ENCODE peak calls at places on chromosome 5, in seven cellular contexts. T is H1, I is HCT116, P is HepG2, E is SK-N-SH, R is K562, V is GM12878. W is an unnamed sample.

GRCh38 chr5:56838409-56839039 is 23.2 kb downstream of the MAP3K1 start:
- DNase-seq in E (no peak), V (peak), I (no peak), T (no peak), R (peak), P (peak), W (no peak)

GRCh38 chr5:77398458-77398857 is 93.7 kb downstream of the WDR41 start:
- DNase-seq in I (no peak), R (no peak), V (no peak), P (no peak), E (no peak), T (no peak), W (no peak)

GRCh38 chr5:41925555-41925946 is 470 bp downstream of the FBXO4 start:
- DNase-seq in T (peak), R (peak), I (no peak), P (peak), V (no peak), E (no peak), W (peak)

GRCh38 chr5:115377468-115378217 is 81.2 kb upstream of the CCDC112 start:
- DNase-seq in I (peak), T (no peak), E (no peak), P (no peak), V (peak), R (no peak), W (no peak)

GRCh38 chr5:113320160-113320816 is 114.5 kb downstream of the TSSK1B start:
- DNase-seq in P (no peak), T (no peak), R (no peak), E (no peak), I (no peak), V (no peak), W (no peak)

GRCh38 chr5:180784497-180785097 is 18.0 kb downstream of the MGAT1 start:
- DNase-seq in R (peak), V (no peak), T (peak), I (peak), E (peak), P (peak), W (peak)

GRCh38 chr5:143870871-143871632 is 59.1 kb downstream of the HMHB1 start:
- DNase-seq in I (no peak), T (no peak), E (no peak), R (no peak), P (no peak), V (no peak), W (no peak)

GRCh38 chr5:34891981-34892380 is 23.3 kb downstream of the RAD1 start:
- DNase-seq in P (no peak), E (no peak), T (no peak), V (no peak), R (no peak), I (no peak), W (no peak)

GRCh38 chr5:132380047-132380446 is 10.5 kb downstream of the SLC22A5 start:
- DNase-seq in T (no peak), P (no peak), R (no peak), I (no peak), V (no peak), E (no peak), W (no peak)

GRCh38 chr5:115858396-115858795 is 16.7 kb downstream of the AP3S1 start:
- DNase-seq in P (no peak), V (no peak), E (no peak), I (no peak), T (no peak), R (no peak), W (no peak)

GRCh38 chr5:81093536-81094196 is 133.5 kb downstream of the RASGRF2 start:
- DNase-seq in E (no peak), V (no peak), T (no peak), P (no peak), R (no peak), I (no peak), W (no peak)

GRCh38 chr5:89996892-89997291 is 412.7 kb downstream of the CETN3 start:
- DNase-seq in P (no peak), T (no peak), R (no peak), E (no peak), I (no peak), V (no peak), W (no peak)

GRCh38 chr5:180787711-180788431 is 14.7 kb downstream of the MGAT1 start:
- DNase-seq in T (no peak), I (no peak), P (no peak), R (no peak), V (no peak), E (no peak), W (no peak)

GRCh38 chr5:97208714-97209113 is 25.7 kb upstream of the RIOK2 start:
- DNase-seq in E (no peak), I (no peak), T (no peak), V (no peak), P (no peak), R (no peak), W (no peak)

GRCh38 chr5:55541056-55541635 is 6.4 kb upstream of the PLPP1 start:
- DNase-seq in T (no peak), R (no peak), P (no peak), E (no peak), I (no peak), V (no peak), W (no peak)

GRCh38 chr5:36363101-36363500 is 61.4 kb upstream of the RANBP3L start:
- DNase-seq in V (no peak), E (no peak), T (no peak), I (no peak), R (no peak), P (no peak), W (peak)

GRCh38 chr5:141821430-141821925 is 56.7 kb downstream of the PCDH1 start:
- DNase-seq in P (no peak), R (peak), V (no peak), T (no peak), I (peak), E (peak), W (peak)

GRCh38 chr5:107542428-107542827 is 128.3 kb downstream of the EFNA5 start:
- DNase-seq in V (peak), T (no peak), P (peak), E (peak), R (no peak), I (peak), W (peak)

GRCh38 chr5:72556351-72557146 is 49.3 kb upstream of the ZNF366 start:
- DNase-seq in I (no peak), R (no peak), V (peak), P (peak), T (peak), E (no peak), W (no peak)

GRCh38 chr5:83265318-83265717 is 188.0 kb downstream of the XRCC4 start:
- DNase-seq in V (no peak), I (no peak), P (peak), T (no peak), E (peak), R (peak), W (peak)

GRCh38 chr5:93599427-93600146 is 16.6 kb downstream of the NR2F1 start:
- DNase-seq in P (no peak), T (no peak), V (no peak), E (peak), I (no peak), R (no peak), W (peak)

GRCh38 chr5:149177911-149178565 is 36.7 kb downstream of the ABLIM3 start:
- DNase-seq in T (no peak), I (no peak), V (no peak), E (no peak), P (no peak), R (no peak), W (peak)

GRCh38 chr5:156051972-156052371 is 275.0 kb upstream of the SGCD start:
- DNase-seq in I (no peak), P (no peak), T (no peak), R (no peak), V (no peak), E (no peak), W (no peak)

GRCh38 chr5:87899109-87900100 is 369.2 kb downstream of the TMEM161B start:
- DNase-seq in E (no peak), V (peak), T (no peak), R (no peak), P (peak), I (no peak), W (no peak)

GRCh38 chr5:146697211-146697610 is 181.2 kb upstream of the GPR151 start:
- DNase-seq in I (no peak), P (no peak), E (no peak), V (no peak), R (no peak), T (no peak), W (no peak)

GRCh38 chr5:171444582-171444981 is 25.1 kb downstream of the FGF18 start:
- DNase-seq in I (no peak), P (no peak), E (no peak), T (no peak), V (no peak), R (no peak), W (no peak)

GRCh38 chr5:126370796-126371718 is 52.2 kb upstream of the GRAMD2B start:
- DNase-seq in E (peak), R (no peak), T (no peak), V (no peak), P (peak), I (no peak), W (peak)

GRCh38 chr5:111901303-111901702 is 144.3 kb upstream of the NREP start:
- DNase-seq in I (no peak), T (no peak), E (no peak), R (no peak), V (no peak), P (no peak), W (no peak)

GRCh38 chr5:157335534-157336422 is 69.9 kb downstream of the CYFIP2 start:
- DNase-seq in P (no peak), T (no peak), E (no peak), V (no peak), R (no peak), I (no peak), W (peak)

GRCh38 chr5:132438931-132439330 is 51.6 kb downstream of the IRF1 start:
- DNase-seq in P (no peak), V (no peak), I (no peak), T (no peak), R (no peak), E (no peak), W (no peak)

GRCh38 chr5:126718246-126718868 is 58.6 kb upstream of the LMNB1 start:
- DNase-seq in E (no peak), R (peak), T (peak), V (no peak), P (no peak), I (no peak), W (no peak)

GRCh38 chr5:32831630-32832029 is 120.5 kb downstream of the NPR3 start:
- DNase-seq in R (no peak), T (no peak), P (no peak), V (no peak), E (no peak), I (no peak), W (no peak)

GRCh38 chr5:110969502-110969901 is 102.0 kb upstream of the TSLP start:
- DNase-seq in E (no peak), R (no peak), T (no peak), I (no peak), V (no peak), P (no peak), W (no peak)

GRCh38 chr5:142913728-142914338 is 143.7 kb downstream of the ARHGAP26 start:
- DNase-seq in R (no peak), T (no peak), E (no peak), V (no peak), I (no peak), P (no peak), W (peak)

GRCh38 chr5:83877911-83878706 is 157.5 kb upstream of the HAPLN1 start:
- DNase-seq in E (no peak), P (no peak), R (no peak), I (no peak), V (no peak), T (no peak), W (no peak)

GRCh38 chr5:38809388-38810359 is 36.1 kb upstream of the OSMR start:
- DNase-seq in E (peak), P (peak), I (peak), V (no peak), R (peak), T (peak), W (peak)

GRCh38 chr5:926416-927171 is 33.9 kb downstream of the TRIP13 start:
- DNase-seq in R (no peak), E (peak), T (peak), P (no peak), I (no peak), V (no peak), W (no peak)

GRCh38 chr5:148457183-148457620 is 73.4 kb downstream of the FBXO38 start:
- DNase-seq in V (no peak), E (peak), T (no peak), R (peak), P (no peak), I (no peak), W (no peak)

GRCh38 chr5:128007939-128008338 is 75.6 kb upstream of the SLC12A2 start:
- DNase-seq in T (no peak), V (no peak), R (no peak), P (no peak), E (no peak), I (no peak), W (no peak)

GRCh38 chr5:128014578-128014977 is 69.0 kb upstream of the SLC12A2 start:
- DNase-seq in I (no peak), E (no peak), R (no peak), T (no peak), P (no peak), V (no peak), W (no peak)

DNA sequence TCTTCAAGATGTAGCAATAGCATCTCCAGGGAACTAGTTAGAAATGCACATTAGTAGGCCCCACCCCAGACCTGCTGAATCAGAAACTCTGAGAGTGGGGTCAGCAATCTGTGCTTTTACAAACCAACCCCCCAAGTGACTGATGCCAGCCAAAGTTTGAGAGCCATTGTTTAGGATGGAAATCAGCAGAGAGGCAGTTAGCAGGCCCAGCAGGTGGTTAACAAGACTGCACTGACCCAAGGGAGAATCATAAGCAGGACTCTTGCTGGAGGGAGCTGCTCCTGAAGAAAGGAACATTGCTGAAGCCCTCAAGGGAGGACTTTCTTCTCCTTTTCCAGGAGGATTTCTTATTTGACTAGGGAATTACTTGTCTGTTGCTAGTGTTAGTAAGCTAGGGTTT is 74.2 kb upstream of the SLC12A2 start:
- DNase-seq in P (no peak), V (no peak), R (no peak), I (no peak), T (no peak), E (no peak), W (no peak)
- TF ChIP-seq JUND in P (no peak), V (no peak), R (no peak), I (no peak), T (no peak), E (no peak), W (no peak)

GRCh38 chr5:79396265-79396664 is 117.7 kb downstream of the HOMER1 start:
- DNase-seq in E (no peak), V (no peak), T (no peak), R (no peak), I (no peak), P (no peak), W (no peak)
- TF ChIP-seq JUND in E (no peak), V (no peak), T (no peak), R (no peak), I (no peak), P (no peak), W (no peak)

DNA sequence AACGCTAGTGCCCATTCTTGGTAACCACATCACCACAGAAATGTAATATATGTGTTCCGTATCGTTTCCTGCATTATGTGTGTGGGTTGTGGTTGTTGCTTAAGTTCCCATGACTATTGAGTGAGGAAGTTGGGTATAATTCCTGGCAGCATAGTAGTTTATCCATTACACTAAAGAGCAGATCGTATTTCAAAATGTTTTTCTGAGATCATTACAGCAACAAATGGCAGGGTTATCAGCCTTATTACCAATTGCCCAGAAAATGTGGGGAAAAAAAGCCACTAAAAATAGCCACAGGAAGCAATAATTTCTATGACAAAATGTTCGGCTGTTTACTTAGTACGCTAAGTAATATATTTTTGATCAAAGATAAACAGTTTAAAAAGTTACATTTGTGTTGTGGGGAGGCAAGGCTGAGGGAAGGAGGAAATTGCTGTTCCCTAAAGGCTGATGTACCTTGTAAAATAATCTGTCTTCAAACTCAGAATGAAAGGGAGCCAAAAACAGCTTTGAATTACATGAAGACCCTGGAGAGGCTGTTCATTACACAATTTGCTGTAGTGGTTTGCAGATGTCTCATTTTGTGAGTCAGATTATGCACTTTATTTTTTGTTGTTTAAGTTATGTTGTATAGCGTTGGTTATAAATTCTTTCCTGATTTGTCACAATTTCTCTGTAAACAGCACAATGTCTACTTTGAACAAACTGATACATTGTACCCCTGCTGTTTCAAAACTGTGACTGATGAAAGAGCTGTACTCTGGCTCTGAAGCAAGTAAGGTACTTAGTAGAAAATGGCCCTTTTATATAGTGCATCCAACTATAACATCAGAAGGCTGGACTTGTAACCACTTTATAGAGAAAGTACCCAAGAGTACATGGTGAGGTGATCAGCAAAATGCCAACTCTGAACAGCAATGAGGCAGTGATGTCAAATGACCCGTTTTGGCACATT is 1028.5 kb downstream of the NR2F1-AS1 start:
- DNase-seq in T (no peak), R (no peak), V (no peak), P (peak), I (peak), E (peak), W (peak)
- TF ChIP-seq JUND in T (no peak), R (no peak), V (no peak), P (no peak), I (peak), E (peak), W (no peak)

GRCh38 chr5:59484618-59485017 is 408.9 kb downstream of the PDE4D start:
- DNase-seq in T (no peak), V (no peak), I (no peak), P (no peak), E (no peak), R (no peak), W (no peak)
- TF ChIP-seq JUND in T (no peak), V (no peak), I (no peak), P (no peak), E (no peak), R (no peak), W (no peak)

DNA sequence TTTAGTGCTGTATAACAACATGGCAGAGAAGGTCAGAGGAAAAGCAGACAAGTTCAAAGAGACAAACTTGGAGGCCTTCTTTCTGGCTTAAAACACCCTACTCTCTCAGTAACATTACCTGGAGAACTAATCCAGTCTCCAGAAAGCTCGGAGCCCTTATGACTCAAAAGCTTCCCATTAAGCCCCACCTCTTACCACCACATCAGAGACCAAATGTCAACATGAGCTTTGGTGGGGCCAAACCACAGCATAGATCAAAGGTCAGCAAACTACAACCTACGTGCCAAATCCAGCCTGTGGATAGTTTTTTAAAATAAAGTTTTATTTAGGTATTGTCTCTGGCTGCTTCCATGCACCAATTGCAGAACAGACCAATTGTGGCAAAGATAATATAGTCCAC is 589.9 kb downstream of the DNAH5 start:
- DNase-seq in I (no peak), E (no peak), V (no peak), T (no peak), R (no peak), P (no peak), W (no peak)
- TF ChIP-seq JUND in I (no peak), E (no peak), V (no peak), T (no peak), R (no peak), P (no peak), W (no peak)

GRCh38 chr5:40514986-40515385 is 164.7 kb upstream of the PTGER4 start:
- DNase-seq in R (no peak), T (no peak), P (no peak), E (no peak), V (no peak), I (no peak), W (no peak)

GRCh38 chr5:40521108-40521785 is 158.5 kb upstream of the PTGER4 start:
- DNase-seq in E (no peak), R (no peak), I (no peak), P (no peak), T (no peak), V (no peak), W (no peak)

GRCh38 chr5:40521925-40522324 is 157.8 kb upstream of the PTGER4 start:
- DNase-seq in P (no peak), T (no peak), E (no peak), V (no peak), I (no peak), R (no peak), W (no peak)

GRCh38 chr5:40518511-40518917 is 161.2 kb upstream of the PTGER4 start:
- DNase-seq in V (no peak), R (no peak), I (peak), P (no peak), T (no peak), E (no peak), W (no peak)
- TF ChIP-seq JUND in V (no peak), R (no peak), I (peak), P (no peak), T (no peak), E (no peak), W (no peak)

GRCh38 chr5:158737536-158738027 is 362.1 kb downstream of the EBF1 start:
- DNase-seq in I (no peak), T (peak), R (no peak), P (no peak), E (no peak), V (no peak), W (no peak)
- TF ChIP-seq JUND in I (no peak), T (no peak), R (no peak), P (no peak), E (no peak), V (no peak), W (no peak)

DNA sequence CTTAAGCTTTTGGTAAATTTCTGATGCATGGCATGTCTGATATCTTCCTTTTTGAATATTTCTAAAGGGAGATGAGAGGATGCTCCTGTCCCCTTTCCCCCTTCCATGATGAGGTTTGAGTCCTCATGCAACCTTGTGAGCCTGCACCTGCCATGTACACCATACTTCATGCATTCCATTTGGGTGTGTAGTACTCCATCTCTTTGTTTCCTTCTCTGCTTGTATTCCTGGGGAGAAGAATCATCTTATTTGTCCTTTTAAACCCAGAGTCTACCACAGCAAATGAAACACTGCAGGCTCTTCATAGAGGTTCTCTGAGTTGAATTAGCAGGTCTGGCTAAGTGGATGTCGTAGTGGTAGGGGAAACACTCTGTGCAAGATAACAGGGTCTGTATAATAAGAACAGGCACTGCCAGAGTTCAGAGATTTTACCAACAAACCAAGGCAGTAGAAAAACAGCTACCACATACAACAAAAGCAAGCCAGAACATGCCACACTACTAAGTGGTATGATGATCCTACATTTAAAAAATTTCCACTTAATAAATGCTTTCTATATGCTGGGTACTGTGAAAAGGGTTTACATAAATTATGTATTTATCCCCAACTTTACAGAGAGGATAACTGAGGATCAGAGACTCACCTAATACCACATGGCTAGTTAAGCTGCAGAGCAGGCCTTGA is 439.8 kb upstream of the GRIA1 start:
- DNase-seq in V (no peak), I (no peak), E (no peak), R (no peak), P (no peak), T (no peak), W (no peak)
- TF ChIP-seq JUND in V (no peak), I (no peak), E (no peak), R (no peak), P (no peak), T (no peak), W (no peak)